ENCODE peak calls at places on chromosomes 2 and 18, in ten cellular contexts. O, G, T, B, D, M, Z, H, E and N are unnamed samples.

GRCh38 chr2:189168876-189169499 is 10.6 kb downstream of the COL5A2 start:
- DNase-seq in O (no peak), G (no peak), T (no peak), B (no peak), D (no peak), M (no peak), Z (no peak), H (no peak), E (no peak), N (no peak)

GRCh38 chr2:67340118-67341011 is 56.8 kb upstream of the ETAA1 start:
- DNase-seq in O (no peak), G (no peak), T (no peak), B (no peak), D (no peak), M (no peak), Z (no peak), H (no peak), E (no peak), N (no peak)

GRCh38 chr18:63182247-63182771 is 137.3 kb downstream of the BCL2 start:
- DNase-seq in O (peak), G (no peak), T (no peak), B (no peak), D (no peak), M (no peak), Z (no peak), H (no peak), E (no peak), N (no peak)

GRCh38 chr2:205887637-205888036 is 198.3 kb downstream of the INO80D start:
- DNase-seq in O (no peak), G (no peak), T (no peak), B (no peak), D (no peak), M (no peak), Z (no peak), H (no peak), E (no peak), N (no peak)

GRCh38 chr2:159249955-159250723 is 36.4 kb downstream of the WDSUB1 start:
- DNase-seq in O (peak), G (peak), T (peak), B (no peak), D (no peak), M (peak), Z (peak), H (peak), E (no peak), N (peak)

GRCh38 chr2:16101196-16101595 is 160.8 kb downstream of the MYCN start:
- DNase-seq in O (no peak), G (no peak), T (no peak), B (no peak), D (no peak), M (no peak), Z (no peak), H (no peak), E (no peak), N (no peak)

GRCh38 chr2:197212344-197213262 is 98.0 kb downstream of the ANKRD44 start:
- DNase-seq in O (no peak), G (no peak), T (peak), B (no peak), D (no peak), M (no peak), Z (no peak), H (no peak), E (no peak), N (no peak)

GRCh38 chr18:47260138-47260923 is 8.9 kb upstream of the SKOR2 start:
- DNase-seq in O (no peak), G (no peak), T (peak), B (no peak), D (peak), M (peak), Z (peak), H (no peak), E (peak), N (no peak)

GRCh38 chr2:58110765-58111164 is 64.2 kb downstream of the VRK2 start:
- DNase-seq in O (no peak), G (no peak), T (no peak), B (no peak), D (no peak), M (no peak), Z (no peak), H (no peak), E (no peak), N (no peak)

GRCh38 chr2:174492963-174493431 is 6.2 kb upstream of the GPR155 start:
- DNase-seq in O (no peak), G (no peak), T (no peak), B (no peak), D (peak), M (no peak), Z (no peak), H (no peak), E (no peak), N (no peak)

GRCh38 chr18:74718312-74718711 is 120.6 kb downstream of the ZNF407 start:
- DNase-seq in O (no peak), G (no peak), T (no peak), B (no peak), D (no peak), M (no peak), Z (no peak), H (no peak), E (no peak), N (no peak)

GRCh38 chr2:28633739-28634138 is 117.9 kb upstream of the PPP1CB start:
- DNase-seq in O (no peak), G (peak), T (no peak), B (no peak), D (no peak), M (peak), Z (peak), H (no peak), E (no peak), N (no peak)

GRCh38 chr2:46267616-46268015 is 29.6 kb upstream of the EPAS1 start:
- DNase-seq in O (no peak), G (no peak), T (peak), B (no peak), D (no peak), M (no peak), Z (no peak), H (no peak), E (no peak), N (no peak)

GRCh38 chr2:135563793-135564192 is 32.5 kb downstream of the R3HDM1 start:
- DNase-seq in O (no peak), G (no peak), T (peak), B (no peak), D (peak), M (no peak), Z (peak), H (peak), E (no peak), N (no peak)